ENCODE peak calls at places on chromosome 6, in six cellular contexts. J, A, E, Y, Z and P are unnamed samples.
A peak's percentile ranks its signal among the peaks of the same experiment; 100 is the strongest.

GRCh38 chr6:137240168-137240567 is 21.0 kb upstream of the IFNGR1 start:
- DNase-seq in Z (peak; percentile 82), E (peak; percentile 76), A (peak; percentile 58), Y (no peak), J (no peak), P (no peak)

GRCh38 chr6:89023591-89024441 is 56.7 kb upstream of the PNRC1 start:
- DNase-seq in Y (no peak), A (peak; percentile 11), E (peak; percentile 5), Z (no peak), J (no peak), P (no peak)

GRCh38 chr6:159916752-159917151 is 26.0 kb downstream of the MAS1 start:
- DNase-seq in Y (no peak), E (no peak), Z (no peak), A (no peak), J (no peak), P (no peak)

GRCh38 chr6:14930366-14930989 is 315.4 kb upstream of the JARID2 start:
- DNase-seq in A (no peak), E (no peak), Z (no peak), J (peak; percentile 64), Y (no peak), P (no peak)

GRCh38 chr6:32843321-32843978 is 397 bp downstream of the PSMB8 start:
- DNase-seq in Z (peak; percentile 88), J (no peak), A (peak; percentile 5), Y (no peak), E (no peak), P (no peak)

GRCh38 chr6:63571382-63571882 is 848 bp upstream of the LOC128125822 start:
- DNase-seq in E (no peak), J (no peak), Z (no peak), Y (no peak), A (no peak), P (no peak)

GRCh38 chr6:155157101-155157500 is 106.7 kb upstream of the CLDN20 start:
- DNase-seq in A (no peak), Y (no peak), Z (no peak), E (no peak), J (no peak), P (no peak)

GRCh38 chr6:154370545-154370944 is 13.9 kb upstream of the IPCEF1 start:
- DNase-seq in E (peak; percentile 36), Y (no peak), A (peak; percentile 47), Z (no peak), J (no peak), P (peak; percentile 39)

GRCh38 chr6:53795702-53796450 is 1.1 kb downstream of the LRRC1 start:
- DNase-seq in J (peak; percentile 48), Z (peak; percentile 85), A (no peak), E (no peak), Y (no peak), P (no peak)

GRCh38 chr6:156013155-156013554 is 557.5 kb upstream of the NOX3 start:
- DNase-seq in Y (no peak), Z (no peak), A (no peak), J (no peak), E (no peak), P (no peak)

GRCh38 chr6:111683749-111684267 is 78.1 kb upstream of the TRAF3IP2 start:
- DNase-seq in Y (peak; percentile 75), E (peak; percentile 82), A (peak; percentile 90), Z (no peak), J (no peak), P (peak; percentile 83)

GRCh38 chr6:13474360-13474759 is 13.0 kb downstream of the GFOD1 start:
- DNase-seq in A (no peak), J (no peak), E (no peak), Y (no peak), Z (no peak), P (no peak)

GRCh38 chr6:21438237-21438985 is 155.1 kb upstream of the SOX4 start:
- DNase-seq in A (peak; percentile 33), Z (no peak), E (no peak), J (no peak), Y (no peak), P (no peak)

GRCh38 chr6:45949256-45949655 is 66.4 kb downstream of the CLIC5 start:
- DNase-seq in Y (no peak), Z (peak; percentile 25), J (peak; percentile 55), A (no peak), E (no peak), P (no peak)

GRCh38 chr6:104860221-104860620 is 502 bp upstream of the HACE1 start:
- DNase-seq in A (no peak), E (no peak), Z (no peak), Y (no peak), J (no peak), P (no peak)

GRCh38 chr6:6201200-6201599 is 119.3 kb downstream of the F13A1 start:
- DNase-seq in Z (no peak), Y (no peak), J (no peak), A (no peak), E (no peak), P (no peak)

GRCh38 chr6:155150967-155151671 is 112.7 kb upstream of the CLDN20 start:
- DNase-seq in J (no peak), Y (no peak), A (no peak), Z (no peak), E (no peak), P (no peak)

GRCh38 chr6:122678841-122679240 is 68.6 kb downstream of the PKIB start:
- DNase-seq in Z (no peak), Y (no peak), E (no peak), J (no peak), A (no peak), P (no peak)

GRCh38 chr6:102798631-102799030 is 1405.1 kb downstream of the GRIK2 start:
- DNase-seq in J (peak; percentile 1), E (no peak), Z (no peak), Y (no peak), A (peak; percentile 11), P (no peak)

GRCh38 chr6:160379464-160379863 is 31.3 kb downstream of the SLC22A3 start:
- DNase-seq in Z (no peak), A (peak; percentile 21), J (no peak), Y (no peak), E (no peak), P (no peak)

GRCh38 chr6:155450194-155450593 is 5.4 kb downstream of the NOX3 start:
- DNase-seq in E (no peak), A (no peak), Z (no peak), J (no peak), Y (no peak), P (no peak)

GRCh38 chr6:54737247-54737646 is 109.3 kb upstream of the FAM83B start:
- DNase-seq in J (no peak), E (no peak), Z (no peak), A (no peak), Y (no peak), P (no peak)

GRCh38 chr6:41453232-41453631 is 92.9 kb upstream of the FOXP4 start:
- DNase-seq in Z (no peak), A (no peak), Y (no peak), E (no peak), J (no peak), P (no peak)

DNA sequence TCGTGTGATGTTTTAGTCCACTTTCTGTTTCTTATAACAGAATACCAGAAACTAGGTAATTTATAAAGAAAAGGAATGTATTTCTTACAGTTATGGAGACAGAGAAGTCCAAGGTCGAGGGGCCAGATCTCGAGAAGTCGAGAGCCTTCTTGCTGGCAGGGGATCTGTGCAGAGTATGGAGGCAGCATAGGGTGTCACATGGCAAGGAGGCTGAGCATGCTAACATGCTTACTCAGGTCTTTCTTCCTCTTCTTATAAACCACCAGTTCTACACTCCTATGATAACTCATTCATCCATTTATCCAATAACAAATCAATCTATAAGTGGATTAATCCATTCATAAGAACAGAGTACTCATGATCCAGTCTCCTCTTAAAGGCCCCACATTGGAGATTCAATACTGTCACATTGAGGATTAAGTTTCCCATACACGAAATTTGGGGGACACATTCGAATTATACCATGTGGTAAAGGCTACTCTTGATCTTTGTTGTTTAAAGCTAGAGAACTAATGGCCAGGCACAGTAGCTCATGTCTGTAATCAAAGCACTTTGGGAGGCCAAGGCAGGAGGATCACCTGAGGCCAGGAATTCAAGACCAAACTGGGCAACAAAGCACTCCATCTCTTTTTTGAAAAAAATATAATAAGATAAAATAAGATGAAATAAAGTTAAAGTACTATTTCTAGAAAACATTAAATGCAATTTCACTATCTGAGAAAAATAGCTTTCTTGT is 2.1 kb downstream of the GOPC start:
- DNase-seq in A (peak; percentile 13), E (no peak), Y (no peak), Z (no peak), J (no peak), P (no peak)
- H3K4me3 ChIP-seq in A (peak overlapping the region; percentile 96), E (peak overlapping the region; percentile 96), Y (no peak overlapping the region), Z (peak overlapping the region; percentile 96), J (peak overlapping the region; percentile 58), P (peak overlapping the region; percentile 93)

GRCh38 chr6:26269406-26270120 is 95.4 kb upstream of the BTN3A2 start:
- DNase-seq in E (no peak), A (no peak), Z (no peak), J (no peak), Y (no peak), P (no peak)

GRCh38 chr6:26271640-26272090 is 93.3 kb upstream of the BTN3A2 start:
- DNase-seq in E (no peak), A (no peak), J (no peak), Z (no peak), Y (no peak), P (no peak)

GRCh38 chr6:26268659-26269402 is 96.2 kb upstream of the BTN3A2 start:
- DNase-seq in A (peak; percentile 51), Z (no peak), Y (no peak), J (peak; percentile 42), E (no peak), P (no peak)

GRCh38 chr6:26270903-26271639 is 93.9 kb upstream of the BTN3A2 start:
- DNase-seq in Z (peak; percentile 84), A (peak; percentile 94), E (peak; percentile 76), J (peak; percentile 65), Y (peak; percentile 92), P (peak; percentile 85)

GRCh38 chr6:26270121-26270861 is 94.7 kb upstream of the BTN3A2 start:
- DNase-seq in Z (no peak), Y (no peak), E (no peak), J (no peak), A (peak; percentile 29), P (no peak)
- TF ChIP-seq CTCF in Z (no peak), Y (no peak), E (no peak), J (no peak), A (peak; percentile 4), P (no peak)

DNA sequence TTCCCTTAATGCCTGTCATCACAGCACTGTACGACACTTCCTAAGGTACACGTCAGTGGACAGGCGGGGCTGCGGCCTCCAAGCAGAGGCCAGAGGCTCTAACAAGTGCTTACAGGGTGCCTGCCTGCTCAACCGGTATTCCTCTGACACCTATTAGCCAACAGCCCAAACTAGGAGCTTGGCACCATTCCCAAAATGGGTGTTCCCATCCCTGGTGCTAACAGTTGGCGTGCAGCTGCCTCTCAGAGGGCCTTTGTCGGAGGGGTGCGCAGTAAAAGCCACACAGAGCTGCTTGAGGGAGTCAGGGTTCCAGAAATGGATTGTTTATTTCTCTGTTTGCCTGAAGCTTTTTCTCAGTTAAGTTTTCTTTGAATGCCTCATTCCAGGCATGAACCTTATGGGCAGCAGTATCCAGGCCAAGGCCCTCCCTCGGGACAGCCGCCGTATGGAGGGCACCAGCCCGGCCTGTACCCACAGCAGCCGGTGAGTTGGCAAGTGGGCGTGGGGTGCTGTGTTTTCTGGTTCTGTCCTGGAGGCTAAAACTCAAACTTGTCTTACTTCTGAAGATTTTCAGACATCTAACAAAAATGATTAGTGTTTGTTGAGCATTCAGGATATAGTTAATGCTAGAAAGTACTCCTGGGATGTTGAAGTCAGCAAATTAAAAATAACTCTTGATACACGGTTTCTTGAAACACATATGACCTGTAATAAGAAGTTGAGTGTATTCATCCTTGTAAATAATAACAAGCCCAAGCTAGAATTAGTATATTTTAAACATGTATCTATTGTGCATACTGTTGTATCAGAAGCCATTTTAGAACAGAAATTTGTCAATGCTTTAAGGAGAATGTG is 124.7 kb downstream of the TMEM242 start:
- DNase-seq in Y (peak; percentile 12), A (no peak), Z (peak; percentile 86), J (peak; percentile 85), E (peak; percentile 60), P (no peak)
- H3K4me3 ChIP-seq in Y (no peak overlapping the region), A (no peak overlapping the region), Z (no peak overlapping the region), J (no peak overlapping the region), E (no peak overlapping the region), P (no peak overlapping the region)

GRCh38 chr6:133040025-133040838 is 200.9 kb upstream of the EYA4 start:
- DNase-seq in Z (no peak), Y (no peak), E (no peak), A (peak; percentile 34), J (peak; percentile 10), P (peak; percentile 18)
- TF ChIP-seq CTCF in Z (peak; percentile 15), Y (peak; percentile 21), E (peak; percentile 35), A (peak; percentile 67), J (peak; percentile 71), P (peak; percentile 71)